ENCODE peak calls at places on chromosome 7, in six cellular contexts. Y is IMR-90, N is neuronal stem cell, T is mesendoderm, G is H9, H is H1. A is an unnamed sample.

GRCh38 chr7:42606217-42606905 is 305.5 kb downstream of the C7orf25 start:
- DNase-seq in G (no peak), H (no peak), N (no peak), T (no peak), Y (no peak), A (peak; percentile 66)

GRCh38 chr7:28179081-28180030 is 1.2 kb downstream of the JAZF1 start:
- DNase-seq in T (peak; percentile 65), Y (no peak), H (peak; percentile 64), G (peak; percentile 68), N (peak; percentile 33), A (peak; percentile 62)

GRCh38 chr7:157431951-157432540 is 95.2 kb downstream of the DNAJB6 start:
- DNase-seq in Y (no peak), T (no peak), G (no peak), H (peak; percentile 61), N (no peak), A (no peak)

GRCh38 chr7:14210075-14210474 is 220.6 kb upstream of the ETV1 start:
- DNase-seq in G (no peak), H (no peak), T (no peak), N (no peak), Y (no peak), A (no peak)

GRCh38 chr7:97868788-97869187 is 3.4 kb downstream of the ASNS start:
- DNase-seq in Y (no peak), N (no peak), G (no peak), T (no peak), H (no peak), A (no peak)

GRCh38 chr7:92645531-92646061 is 55.4 kb upstream of the FAM133B start:
- DNase-seq in H (no peak), G (no peak), N (no peak), Y (peak; percentile 15), T (no peak), A (no peak)

GRCh38 chr7:119963654-119964053 is 309.3 kb upstream of the KCND2 start:
- DNase-seq in H (no peak), G (no peak), T (no peak), Y (no peak), N (no peak), A (peak; percentile 24)

GRCh38 chr7:50221028-50221427 is 83.5 kb upstream of the IKZF1 start:
- DNase-seq in G (no peak), N (no peak), H (no peak), T (no peak), Y (no peak), A (no peak)

GRCh38 chr7:93013471-93014061 is 104.2 kb downstream of the SAMD9 start:
- DNase-seq in H (no peak), N (no peak), T (no peak), G (no peak), Y (peak; percentile 66), A (peak; percentile 46)

GRCh38 chr7:136687693-136688322 is 180.6 kb upstream of the CHRM2 start:
- DNase-seq in N (peak; percentile 4), T (peak; percentile 33), Y (peak; percentile 39), H (no peak), G (no peak), A (peak; percentile 43)

GRCh38 chr7:129793506-129794310 is 159.1 kb downstream of the UBE2H start:
- DNase-seq in T (no peak), H (no peak), G (no peak), N (no peak), Y (no peak), A (no peak)

GRCh38 chr7:24108906-24109376 is 175.0 kb upstream of the NPY start:
- DNase-seq in H (no peak), N (no peak), Y (no peak), T (peak; percentile 65), G (no peak), A (no peak)

GRCh38 chr7:34727464-34727995 is 69.5 kb downstream of the NPSR1 start:
- DNase-seq in N (no peak), H (no peak), G (no peak), T (no peak), Y (no peak), A (no peak)

GRCh38 chr7:83677180-83677866 is 28.4 kb upstream of the SEMA3E start:
- DNase-seq in Y (peak; percentile 94), N (no peak), H (no peak), G (no peak), T (peak; percentile 54), A (peak; percentile 99)

GRCh38 chr7:154998481-154998880 is 4.4 kb downstream of the PAXIP1 start:
- DNase-seq in T (no peak), H (no peak), G (no peak), Y (no peak), N (no peak), A (no peak)

GRCh38 chr7:150432915-150433892 is 17.2 kb upstream of the GIMAP8 start:
- DNase-seq in T (no peak), G (no peak), H (no peak), N (no peak), Y (no peak), A (no peak)

GRCh38 chr7:22001345-22002004 is 55.8 kb upstream of the CDCA7L start:
- DNase-seq in H (no peak), Y (peak; percentile 80), T (peak; percentile 61), N (peak; percentile 61), G (no peak), A (peak; percentile 71)

GRCh38 chr7:32070406-32071360 is at the start of gene PDE1C:
- DNase-seq in H (peak; percentile 70), G (peak; percentile 56), T (peak; percentile 48), Y (peak; percentile 19), N (peak; percentile 21), A (peak; percentile 42)

GRCh38 chr7:130065500-130066152 is 4.7 kb upstream of the KLHDC10 start:
- DNase-seq in G (no peak), T (no peak), N (no peak), H (no peak), Y (peak; percentile 37), A (peak; percentile 39)

GRCh38 chr7:123054357-123055133 is 59.0 kb upstream of the TAS2R16 start:
- DNase-seq in N (no peak), G (peak; percentile 71), H (no peak), Y (no peak), T (peak; percentile 77), A (no peak)

GRCh38 chr7:34904987-34905386 is 132.3 kb downstream of the DPY19L1 start:
- DNase-seq in N (no peak), T (no peak), Y (no peak), H (no peak), G (no peak), A (no peak)

GRCh38 chr7:17663056-17663675 is 277.1 kb downstream of the SNX13 start:
- DNase-seq in G (no peak), N (no peak), H (no peak), T (peak; percentile 39), Y (peak; percentile 89), A (peak; percentile 82)

GRCh38 chr7:70040971-70041766 is 442.9 kb downstream of the AUTS2 start:
- DNase-seq in T (peak; percentile 30), N (no peak), H (no peak), G (no peak), Y (no peak), A (peak; percentile 13)

GRCh38 chr7:16611711-16612110 is 33.8 kb downstream of the ANKMY2 start:
- DNase-seq in G (no peak), Y (no peak), N (no peak), T (no peak), H (no peak), A (no peak)

GRCh38 chr7:27750336-27750735 is 10.4 kb downstream of the TAX1BP1 start:
- DNase-seq in G (no peak), H (no peak), Y (no peak), N (no peak), T (no peak), A (no peak)

GRCh38 chr7:158695726-158696452 is 8.7 kb downstream of the NCAPG2 start:
- DNase-seq in G (peak; percentile 33), T (peak; percentile 67), N (no peak), Y (peak; percentile 77), H (no peak), A (peak; percentile 84)

GRCh38 chr7:140726304-140726703 is 29.8 kb downstream of the NDUFB2 start:
- DNase-seq in G (no peak), N (no peak), Y (peak; percentile 23), H (no peak), T (peak; percentile 48), A (peak; percentile 18)

GRCh38 chr7:102120666-102121065 is 166.0 kb upstream of the SH2B2 start:
- DNase-seq in Y (no peak), N (no peak), H (no peak), G (no peak), T (no peak), A (peak; percentile 33)

GRCh38 chr7:102119925-102120324 is 166.7 kb upstream of the SH2B2 start:
- DNase-seq in G (no peak), Y (no peak), H (no peak), N (no peak), T (no peak), A (no peak)

GRCh38 chr7:102117743-102118142 is 168.9 kb upstream of the SH2B2 start:
- DNase-seq in Y (peak; percentile 91), H (no peak), G (no peak), N (no peak), T (peak; percentile 50), A (peak; percentile 72)

GRCh38 chr7:102122026-102122425 is 164.6 kb upstream of the SH2B2 start:
- DNase-seq in H (no peak), T (no peak), N (no peak), G (no peak), Y (peak; percentile 61), A (peak; percentile 72)

GRCh38 chr7:102119213-102119651 is 167.4 kb upstream of the SH2B2 start:
- DNase-seq in T (no peak), H (no peak), N (no peak), Y (peak; percentile 15), G (no peak), A (no peak)
- H3K23ac ChIP-seq in T (no peak overlapping the region), H (no peak overlapping the region), N (peak overlapping the region; percentile 30), Y (no peak overlapping the region), G (no peak overlapping the region), A (no peak overlapping the region)

GRCh38 chr7:102467581-102468415 is 3.0 kb downstream of the LRWD1 start:
- DNase-seq in G (no peak), H (no peak), N (no peak), Y (no peak), T (no peak), A (no peak)
- H3K9ac ChIP-seq in G (no peak overlapping the region), H (no peak overlapping the region), N (no peak overlapping the region), Y (no peak overlapping the region), T (no peak overlapping the region), A (no peak overlapping the region)

GRCh38 chr7:76396039-76396732 is 13.3 kb downstream of the SSC4D start:
- DNase-seq in H (peak; percentile 67), T (peak; percentile 93), N (no peak), Y (no peak), G (peak; percentile 85), A (no peak)

GRCh38 chr7:76390092-76390491 is 19.4 kb downstream of the SSC4D start:
- DNase-seq in H (no peak), T (no peak), Y (no peak), G (no peak), N (no peak), A (no peak)

GRCh38 chr7:76392531-76393115 is 16.9 kb downstream of the SSC4D start:
- DNase-seq in Y (no peak), G (no peak), N (no peak), T (no peak), H (no peak), A (no peak)

GRCh38 chr7:76394962-76395361 is 14.5 kb downstream of the SSC4D start:
- DNase-seq in T (no peak), H (no peak), Y (no peak), N (no peak), G (no peak), A (no peak)

GRCh38 chr7:76393116-76394031 is 16.1 kb downstream of the SSC4D start:
- DNase-seq in T (peak; percentile 94), Y (peak; percentile 71), G (peak; percentile 94), N (peak; percentile 79), H (peak; percentile 95), A (peak; percentile 82)
- H3K23ac ChIP-seq in T (peak overlapping the region; percentile 97), Y (peak overlapping the region; percentile 87), G (no peak overlapping the region), N (peak overlapping the region; percentile 100), H (no peak overlapping the region), A (peak overlapping the region; percentile 67)

GRCh38 chr7:6157685-6158423 is 114.6 kb downstream of the CYTH3 start:
- DNase-seq in G (no peak), T (no peak), Y (no peak), N (no peak), H (no peak), A (no peak)
- H3K9ac ChIP-seq in G (no peak overlapping the region), T (no peak overlapping the region), Y (no peak overlapping the region), N (no peak overlapping the region), H (no peak overlapping the region), A (no peak overlapping the region)